ENCODE peak calls at places on chromosomes 6 and 20, in ten cellular contexts. A is HCT116, H is esophagus squamous epithelium, J is adrenal gland, X is Peyer's patch, R is A549, I is upper lobe of right lung, P is cardiac muscle cell, B is colonic mucosa, C is heart right ventricle. F is an unnamed sample.

GRCh38 chr6:44133003-44133931 is 5.9 kb downstream of the TMEM63B start:
- DNase-seq in A (peak; percentile 15), H (no peak), J (peak; percentile 45), X (peak; percentile 62), R (peak; percentile 35), I (peak; percentile 81), P (peak; percentile 65), B (peak; percentile 81), C (peak; percentile 52), F (no peak)

GRCh38 chr6:19929312-19929711 is 92.1 kb downstream of the ID4 start:
- DNase-seq in A (no peak), H (no peak), J (no peak), X (no peak), R (no peak), I (no peak), P (no peak), B (no peak), C (no peak), F (no peak)

GRCh38 chr6:148144917-148145521 is 197.6 kb upstream of the SASH1 start:
- DNase-seq in A (peak; percentile 63), H (no peak), J (peak; percentile 81), X (peak; percentile 75), R (peak; percentile 71), I (peak; percentile 79), P (peak; percentile 88), B (peak; percentile 84), C (peak; percentile 68), F (peak; percentile 2)

GRCh38 chr6:709471-710056 is 16.6 kb upstream of the EXOC2 start:
- DNase-seq in A (no peak), H (no peak), J (no peak), X (no peak), R (no peak), I (no peak), P (no peak), B (no peak), C (no peak), F (no peak)

GRCh38 chr20:25398363-25399037 is 7.9 kb upstream of the ABHD12 start:
- DNase-seq in A (no peak), H (no peak), J (no peak), X (no peak), R (no peak), I (no peak), P (no peak), B (no peak), C (no peak), F (no peak)

GRCh38 chr6:70531133-70531532 is 35.6 kb upstream of the SDHAF4 start:
- DNase-seq in A (no peak), H (no peak), J (no peak), X (no peak), R (no peak), I (no peak), P (no peak), B (no peak), C (no peak), F (no peak)

GRCh38 chr20:34595377-34596184 is 37.1 kb downstream of the MAP1LC3A start:
- DNase-seq in A (no peak), H (no peak), J (no peak), X (no peak), R (no peak), I (no peak), P (no peak), B (no peak), C (no peak), F (no peak)

GRCh38 chr6:7137335-7138106 is 29.8 kb downstream of the RREB1 start:
- DNase-seq in A (no peak), H (no peak), J (peak; percentile 84), X (no peak), R (peak; percentile 40), I (no peak), P (peak; percentile 77), B (peak; percentile 69), C (peak; percentile 59), F (peak; percentile 48)

GRCh38 chr6:85797993-85798392 is 155.3 kb upstream of the SYNCRIP start:
- DNase-seq in A (no peak), H (no peak), J (peak; percentile 57), X (no peak), R (no peak), I (no peak), P (no peak), B (peak; percentile 55), C (no peak), F (no peak)

GRCh38 chr6:158347335-158347734 is 35.1 kb downstream of the TULP4 start:
- DNase-seq in A (no peak), H (no peak), J (no peak), X (no peak), R (no peak), I (no peak), P (no peak), B (no peak), C (no peak), F (no peak)
- H3K9me3 ChIP-seq in A (peaks cover 10% of the 10 kb centered on the region), H (peaks cover 15% of the 10 kb centered on the region), J (no peaks in the 10 kb centered on the region), X (no peaks in the 10 kb centered on the region), R (no peaks in the 10 kb centered on the region), I (no peaks in the 10 kb centered on the region), P (no peaks in the 10 kb centered on the region), B (no peaks in the 10 kb centered on the region), C (peaks cover 7% of the 10 kb centered on the region), F (peaks cover 10% of the 10 kb centered on the region)

GRCh38 chr20:5779071-5779470 is 28.9 kb downstream of the SHLD1 start:
- DNase-seq in A (no peak), H (no peak), J (no peak), X (no peak), R (no peak), I (no peak), P (no peak), B (no peak), C (no peak), F (no peak)

GRCh38 chr20:5781798-5782750 is 31.9 kb downstream of the SHLD1 start:
- DNase-seq in A (no peak), H (no peak), J (no peak), X (no peak), R (peak; percentile 69), I (no peak), P (peak; percentile 57), B (peak; percentile 64), C (peak; percentile 23), F (no peak)

GRCh38 chr20:5776074-5776473 is 25.9 kb downstream of the SHLD1 start:
- DNase-seq in A (no peak), H (no peak), J (no peak), X (no peak), R (no peak), I (no peak), P (no peak), B (no peak), C (no peak), F (no peak)

GRCh38 chr20:5784735-5785134 is 34.5 kb downstream of the SHLD1 start:
- DNase-seq in A (no peak), H (no peak), J (no peak), X (no peak), R (peak; percentile 35), I (peak; percentile 72), P (no peak), B (peak; percentile 74), C (no peak), F (no peak)

DNA sequence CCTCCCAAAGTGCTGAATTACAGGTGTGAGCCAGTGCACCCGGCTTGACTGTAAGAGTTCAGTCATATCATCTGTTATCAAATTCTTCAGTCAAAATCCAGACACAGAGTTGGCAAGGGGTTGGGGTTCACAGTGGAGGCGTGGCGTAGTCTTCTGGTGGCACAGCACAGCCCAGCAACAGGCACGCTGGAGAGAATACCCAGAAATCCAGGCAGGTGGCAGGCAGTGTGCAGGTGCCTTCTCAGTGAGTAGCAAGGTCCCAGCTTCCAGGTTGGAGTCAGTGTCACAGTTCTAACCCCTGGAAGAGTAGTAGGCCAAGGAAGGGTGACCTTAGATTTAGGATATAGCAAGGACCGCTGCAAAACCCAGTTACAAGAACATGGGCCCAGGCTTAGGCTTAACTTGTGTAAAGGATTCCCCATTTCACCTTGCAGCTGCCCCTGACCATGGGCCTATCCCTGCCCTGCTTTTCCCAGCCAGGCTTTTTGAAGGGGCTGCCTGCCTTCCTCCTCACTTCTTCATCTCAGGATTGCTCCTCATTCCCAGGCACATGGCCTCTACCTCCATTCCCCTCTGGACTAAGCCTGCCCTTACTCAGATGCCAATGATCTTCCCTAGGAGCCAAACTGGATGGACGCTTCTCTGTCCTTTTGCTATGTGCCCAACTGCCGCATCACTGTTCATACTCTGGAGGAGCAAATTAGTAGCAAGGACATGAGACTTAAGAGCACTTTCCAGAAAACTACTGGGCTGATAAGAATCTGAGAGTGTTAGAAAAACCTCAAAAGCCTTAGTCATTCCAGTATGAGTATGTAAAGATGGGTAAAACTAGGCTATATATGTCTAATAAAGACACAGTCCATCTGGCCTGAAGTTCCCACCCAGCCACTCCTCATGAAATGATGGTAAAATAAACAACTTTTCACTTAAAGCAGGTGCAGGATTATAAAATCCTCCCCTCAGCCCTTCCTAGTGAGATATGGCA is 30.3 kb downstream of the SHLD1 start:
- DNase-seq in A (no peak), H (no peak), J (no peak), X (no peak), R (no peak), I (no peak), P (no peak), B (peak; percentile 49), C (no peak), F (no peak)
- H3K27ac ChIP-seq in A (no peak overlapping the region), H (no peak overlapping the region), J (peak overlapping the region; percentile 19), X (no peak overlapping the region), R (peak overlapping the region; percentile 80), I (no peak overlapping the region), P (no peak overlapping the region), B (peak overlapping the region; percentile 74), C (no peak overlapping the region), F (no peak overlapping the region)

GRCh38 chr6:170084166-170084730 is 206.6 kb downstream of the DLL1 start:
- DNase-seq in A (no peak), H (no peak), J (no peak), X (no peak), R (no peak), I (no peak), P (no peak), B (no peak), C (no peak), F (no peak)
- H3K9me3 ChIP-seq in A (no peaks in the 10 kb centered on the region), H (no peaks in the 10 kb centered on the region), J (no peaks in the 10 kb centered on the region), X (no peaks in the 10 kb centered on the region), R (no peaks in the 10 kb centered on the region), I (no peaks in the 10 kb centered on the region), P (no peaks in the 10 kb centered on the region), B (no peaks in the 10 kb centered on the region), C (no peaks in the 10 kb centered on the region), F (no peaks in the 10 kb centered on the region)

GRCh38 chr20:19942611-19943010 is 74.6 kb upstream of the NAA20 start:
- DNase-seq in A (no peak), H (no peak), J (no peak), X (no peak), R (no peak), I (no peak), P (no peak), B (no peak), C (no peak), F (no peak)

GRCh38 chr20:19944772-19945459 is 72.2 kb upstream of the NAA20 start:
- DNase-seq in A (no peak), H (no peak), J (no peak), X (no peak), R (no peak), I (no peak), P (no peak), B (no peak), C (no peak), F (no peak)

GRCh38 chr20:19940945-19941590 is 76.1 kb upstream of the NAA20 start:
- DNase-seq in A (no peak), H (no peak), J (peak; percentile 27), X (no peak), R (no peak), I (no peak), P (no peak), B (no peak), C (no peak), F (no peak)

GRCh38 chr20:19945732-19946670 is 71.2 kb upstream of the NAA20 start:
- DNase-seq in A (no peak), H (no peak), J (no peak), X (no peak), R (no peak), I (no peak), P (no peak), B (peak; percentile 68), C (no peak), F (no peak)

GRCh38 chr20:19943021-19943659 is 74.0 kb upstream of the NAA20 start:
- DNase-seq in A (no peak), H (no peak), J (no peak), X (no peak), R (no peak), I (no peak), P (no peak), B (no peak), C (no peak), F (no peak)
- H3K27ac ChIP-seq in A (no peak overlapping the region), H (peak overlapping the region; percentile 78), J (no peak overlapping the region), X (no peak overlapping the region), R (no peak overlapping the region), I (peak overlapping the region; percentile 65), P (no peak overlapping the region), B (peak overlapping the region; percentile 35), C (peak overlapping the region; percentile 77), F (no peak overlapping the region)